ENCODE peak calls at places on chromosomes 12 and 14, in nine cellular contexts. H is ovary, K is neural progenitor cell, X is DND-41, A is stomach, W is fibroblast of villous mesenchyme, Q is WERI-Rb-1, N is coronary artery, L is pancreas. T is an unnamed sample.

GRCh38 chr14:60648169-60648933 is 926 bp downstream of the SIX1 start:
- DNase-seq in H (no peak), K (peak), X (no peak), A (no peak), W (no peak), Q (peak), N (no peak), L (no peak), T (no peak)

GRCh38 chr12:52391618-52392002 is 6.2 kb upstream of the KRT84 start:
- DNase-seq in H (no peak), K (no peak), X (no peak), A (peak), W (no peak), Q (no peak), N (no peak), L (peak), T (no peak)

GRCh38 chr14:85248881-85249635 is 280.9 kb upstream of the FLRT2 start:
- DNase-seq in H (peak), K (no peak), X (no peak), A (no peak), W (peak), Q (no peak), N (no peak), L (peak), T (no peak)

GRCh38 chr14:85293820-85294219 is 236.1 kb upstream of the FLRT2 start:
- DNase-seq in H (no peak), K (no peak), X (no peak), A (no peak), W (no peak), Q (peak), N (no peak), L (no peak), T (no peak)

GRCh38 chr12:108430245-108430644 is 84.8 kb upstream of the FICD start:
- DNase-seq in H (no peak), K (no peak), X (no peak), A (no peak), W (no peak), Q (no peak), N (no peak), L (no peak), T (no peak)

GRCh38 chr12:99092100-99092851 is 447.2 kb downstream of the APAF1 start:
- DNase-seq in H (no peak), K (no peak), X (no peak), A (no peak), W (no peak), Q (no peak), N (no peak), L (no peak), T (no peak)

GRCh38 chr14:75499084-75499875 is 23.0 kb upstream of the BATF start:
- DNase-seq in H (no peak), K (no peak), X (no peak), A (no peak), W (no peak), Q (no peak), N (no peak), L (no peak), T (peak)

GRCh38 chr14:90281261-90281660 is 24.9 kb downstream of the PSMC1 start:
- DNase-seq in H (no peak), K (no peak), X (no peak), A (no peak), W (peak), Q (no peak), N (no peak), L (no peak), T (no peak)

GRCh38 chr12:65203376-65203775 is 34.0 kb downstream of the LEMD3 start:
- DNase-seq in H (no peak), K (no peak), X (no peak), A (no peak), W (peak), Q (no peak), N (no peak), L (no peak), T (no peak)

GRCh38 chr12:80763874-80764273 is 47.2 kb downstream of the MYF5 start:
- DNase-seq in H (no peak), K (peak), X (peak), A (no peak), W (peak), Q (peak), N (no peak), L (no peak), T (peak)

GRCh38 chr12:54439521-54440255 is 20.6 kb upstream of the ITGA5 start:
- DNase-seq in H (no peak), K (peak), X (peak), A (no peak), W (peak), Q (no peak), N (peak), L (no peak), T (peak)

GRCh38 chr12:57744777-57745484 is at the start of gene TSPAN31:
- DNase-seq in H (peak), K (peak), X (peak), A (peak), W (peak), Q (peak), N (peak), L (peak), T (peak)

GRCh38 chr12:79690156-79690605 is 583 bp downstream of the PAWR start:
- DNase-seq in H (no peak), K (peak), X (no peak), A (peak), W (peak), Q (peak), N (peak), L (peak), T (peak)

GRCh38 chr12:45234134-45234865 is 18.4 kb downstream of the ANO6 start:
- DNase-seq in H (peak), K (peak), X (no peak), A (no peak), W (peak), Q (no peak), N (peak), L (peak), T (peak)

GRCh38 chr14:79971330-79971729 is 240.0 kb downstream of the DIO2 start:
- DNase-seq in H (no peak), K (no peak), X (no peak), A (no peak), W (peak), Q (no peak), N (no peak), L (no peak), T (no peak)

GRCh38 chr14:27236601-27237000 is 638.8 kb upstream of the NOVA1 start:
- DNase-seq in H (no peak), K (no peak), X (no peak), A (no peak), W (no peak), Q (no peak), N (no peak), L (no peak), T (no peak)

GRCh38 chr14:63988579-63988978 is 135.8 kb downstream of the SYNE2 start:
- DNase-seq in H (no peak), K (no peak), X (no peak), A (no peak), W (no peak), Q (no peak), N (no peak), L (no peak), T (no peak)

GRCh38 chr14:26729851-26730250 is 132.0 kb upstream of the NOVA1 start:
- DNase-seq in H (no peak), K (no peak), X (no peak), A (no peak), W (no peak), Q (no peak), N (no peak), L (no peak), T (no peak)

GRCh38 chr12:64747681-64748080 is 11.5 kb downstream of the GNS start:
- DNase-seq in H (no peak), K (no peak), X (no peak), A (no peak), W (no peak), Q (no peak), N (no peak), L (no peak), T (no peak)

GRCh38 chr14:94636744-94637412 is 24.7 kb downstream of the SERPINA3 start:
- DNase-seq in H (no peak), K (peak), X (no peak), A (no peak), W (no peak), Q (no peak), N (no peak), L (no peak), T (no peak)

GRCh38 chr14:105120056-105120455 is 48.5 kb downstream of the JAG2 start:
- DNase-seq in H (no peak), K (no peak), X (no peak), A (no peak), W (no peak), Q (no peak), N (no peak), L (no peak), T (no peak)

GRCh38 chr12:636632-637031 is 26.6 kb downstream of the NINJ2 start:
- DNase-seq in H (no peak), K (no peak), X (no peak), A (no peak), W (no peak), Q (no peak), N (no peak), L (no peak), T (peak)

GRCh38 chr14:72451081-72451972 is 442.6 kb downstream of the DPF3 start:
- DNase-seq in H (no peak), K (peak), X (peak), A (no peak), W (no peak), Q (peak), N (no peak), L (no peak), T (peak)

GRCh38 chr14:31545328-31545727 is 15.9 kb upstream of the NUBPL start:
- DNase-seq in H (no peak), K (no peak), X (no peak), A (no peak), W (no peak), Q (no peak), N (no peak), L (no peak), T (peak)

GRCh38 chr12:5964913-5965900 is 20.1 kb upstream of the ANO2 start:
- DNase-seq in H (no peak), K (no peak), X (no peak), A (no peak), W (no peak), Q (no peak), N (no peak), L (no peak), T (no peak)

GRCh38 chr12:87136330-87136976 is 880.3 kb upstream of the MGAT4C start:
- DNase-seq in H (no peak), K (no peak), X (no peak), A (no peak), W (peak), Q (no peak), N (no peak), L (no peak), T (no peak)

GRCh38 chr12:81572411-81572810 is 186.7 kb downstream of the PPFIA2 start:
- DNase-seq in H (no peak), K (no peak), X (no peak), A (no peak), W (no peak), Q (no peak), N (no peak), L (no peak), T (no peak)

GRCh38 chr12:19892186-19892585 is 452.9 kb downstream of the AEBP2 start:
- DNase-seq in H (no peak), K (no peak), X (no peak), A (no peak), W (no peak), Q (no peak), N (no peak), L (no peak), T (no peak)

GRCh38 chr14:44657688-44658388 is 150.8 kb upstream of the FSCB start:
- DNase-seq in H (no peak), K (peak), X (no peak), A (no peak), W (peak), Q (no peak), N (no peak), L (no peak), T (no peak)
- TF ChIP-seq CTCF in H (no peak), K (peak), X (peak), A (no peak), W (peak), Q (no peak), N (no peak), L (no peak), T (no peak)

DNA sequence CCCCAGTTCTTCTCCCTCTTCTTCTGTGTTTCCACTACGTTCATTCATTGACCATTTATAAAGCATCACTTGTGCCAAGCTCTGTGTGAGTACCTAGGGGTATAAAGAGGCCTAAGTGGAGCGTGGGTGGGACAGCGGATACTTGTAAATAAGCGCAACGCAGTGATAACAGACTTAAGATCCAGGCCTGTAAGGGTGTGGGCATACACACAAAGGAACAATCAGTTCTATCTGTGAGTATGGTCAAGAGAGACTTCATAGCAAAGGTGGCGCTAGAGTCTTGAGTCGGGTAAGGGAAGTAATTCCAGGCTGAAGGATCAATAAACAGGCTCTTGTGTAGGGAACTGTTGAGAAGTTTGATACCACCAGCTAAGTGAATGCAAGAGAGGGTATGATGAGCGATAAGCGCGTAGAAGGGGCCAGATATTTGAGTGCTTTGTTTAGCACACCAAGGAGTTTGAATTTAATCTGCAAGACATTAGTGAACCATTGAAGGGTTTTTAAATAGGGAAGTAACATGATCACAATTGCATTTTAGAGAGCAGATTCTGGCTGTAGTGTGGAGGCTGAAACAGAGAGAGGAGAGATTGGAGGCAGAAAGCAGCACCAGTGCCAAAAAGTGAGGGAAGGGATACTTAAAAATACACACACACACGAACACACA is 1.0 kb upstream of the GXYLT1 start:
- DNase-seq in H (no peak), K (peak), X (no peak), A (no peak), W (no peak), Q (no peak), N (no peak), L (no peak), T (peak)
- H3K4me3 ChIP-seq in H (no peak), K (peak), X (no peak), A (peak), W (peak), Q (peak), N (peak), L (peak), T (peak)

GRCh38 chr12:109719123-109720022 is 5.7 kb downstream of the FAM222A start:
- DNase-seq in H (no peak), K (peak), X (no peak), A (no peak), W (no peak), Q (peak), N (no peak), L (no peak), T (no peak)
- TF ChIP-seq CTCF in H (no peak), K (peak), X (no peak), A (no peak), W (peak), Q (peak), N (no peak), L (no peak), T (no peak)

GRCh38 chr12:15924956-15925355 is 13.8 kb downstream of the DERA start:
- DNase-seq in H (no peak), K (peak), X (no peak), A (no peak), W (no peak), Q (no peak), N (no peak), L (no peak), T (no peak)

GRCh38 chr12:15928345-15928744 is 17.2 kb downstream of the DERA start:
- DNase-seq in H (no peak), K (no peak), X (no peak), A (no peak), W (peak), Q (no peak), N (no peak), L (no peak), T (no peak)

GRCh38 chr12:15931590-15932053 is 20.5 kb downstream of the DERA start:
- DNase-seq in H (no peak), K (no peak), X (no peak), A (no peak), W (no peak), Q (peak), N (no peak), L (no peak), T (peak)

GRCh38 chr12:15932975-15933374 is 21.8 kb downstream of the DERA start:
- DNase-seq in H (no peak), K (no peak), X (no peak), A (no peak), W (no peak), Q (no peak), N (no peak), L (no peak), T (no peak)

GRCh38 chr12:15928870-15929571 is 17.9 kb downstream of the DERA start:
- DNase-seq in H (no peak), K (peak), X (no peak), A (no peak), W (no peak), Q (no peak), N (no peak), L (no peak), T (no peak)
- H3K4me3 ChIP-seq in H (no peak), K (peak), X (no peak), A (no peak), W (no peak), Q (no peak), N (no peak), L (no peak), T (no peak)

GRCh38 chr14:99188721-99189120 is 83.3 kb downstream of the BCL11B start:
- DNase-seq in H (no peak), K (peak), X (no peak), A (no peak), W (no peak), Q (no peak), N (no peak), L (no peak), T (no peak)
- TF ChIP-seq CTCF in H (no peak), K (peak), X (no peak), A (no peak), W (no peak), Q (peak), N (no peak), L (no peak), T (peak)

GRCh38 chr14:70188292-70188607 is 501 bp downstream of the SLC8A3 start:
- DNase-seq in H (no peak), K (peak), X (no peak), A (no peak), W (no peak), Q (no peak), N (no peak), L (no peak), T (peak)
- H3K4me3 ChIP-seq in H (no peak), K (peak), X (no peak), A (peak), W (peak), Q (peak), N (peak), L (peak), T (peak)

DNA sequence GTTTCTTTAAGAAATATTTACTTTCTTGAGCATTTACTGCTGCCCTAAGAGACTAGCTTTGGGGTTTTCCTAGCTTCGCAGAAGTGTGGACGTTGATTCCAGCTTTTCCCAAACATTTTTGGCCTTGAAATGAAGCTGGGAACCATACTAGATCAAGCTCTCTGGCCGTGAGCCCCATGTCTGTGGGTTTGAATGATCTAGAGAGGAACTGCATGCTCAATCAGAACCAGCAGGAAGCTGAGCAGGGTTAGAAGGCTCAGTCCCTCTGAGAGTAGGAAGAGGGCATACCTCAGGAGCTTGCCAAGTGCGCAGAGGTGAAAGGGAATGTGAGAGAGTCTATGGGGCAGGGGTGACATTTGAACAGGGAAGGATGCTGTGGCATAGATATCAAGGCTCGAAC is 292.1 kb downstream of the CACNA1C start:
- DNase-seq in H (no peak), K (no peak), X (no peak), A (no peak), W (no peak), Q (no peak), N (peak), L (no peak), T (no peak)
- TF ChIP-seq CTCF in H (no peak), K (no peak), X (no peak), A (no peak), W (no peak), Q (no peak), N (no peak), L (no peak), T (no peak)

DNA sequence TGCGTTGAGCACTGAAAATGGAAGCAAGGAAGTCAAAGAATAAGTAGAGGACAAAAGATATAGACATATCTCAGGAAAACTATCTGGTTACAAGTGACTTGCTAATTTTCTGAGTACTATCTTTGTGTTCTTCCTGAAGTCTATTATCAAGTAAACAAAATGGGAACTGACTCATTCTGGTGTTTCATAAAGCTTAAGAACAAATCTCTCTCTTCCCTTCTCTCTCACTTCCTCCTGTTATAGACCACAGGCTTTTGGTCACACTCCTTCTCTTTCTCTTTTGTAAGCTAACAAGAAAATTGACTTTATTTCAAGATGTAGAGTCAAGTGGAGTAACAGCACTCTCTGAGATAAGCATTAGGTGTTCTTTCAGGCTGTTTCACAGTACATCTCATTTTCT is 406.6 kb upstream of the SYT1 start:
- DNase-seq in H (no peak), K (no peak), X (no peak), A (no peak), W (peak), Q (no peak), N (no peak), L (no peak), T (peak)
- H3K4me3 ChIP-seq in H (no peak), K (no peak), X (no peak), A (no peak), W (no peak), Q (no peak), N (no peak), L (no peak), T (no peak)